ENCODE peak calls at places on chromosomes 1 and 21, in six cellular contexts. L is pancreas, A is colonic mucosa, Q is left ventricle myocardium inferior, O is IMR-90, X is fibroblast of lung. K is an unnamed sample.

GRCh38 chr1:162133566-162133965 is 64.1 kb downstream of the NOS1AP start:
- DNase-seq in L (no peak), A (no peak), Q (no peak), O (no peak), X (peak; percentile 43), K (no peak)

GRCh38 chr1:160797861-160798273 is 1.9 kb downstream of the LY9 start:
- DNase-seq in L (no peak), A (no peak), Q (no peak), O (no peak), X (no peak), K (peak; percentile 80)

GRCh38 chr21:18275740-18276139 is 31.1 kb downstream of the CHODL start:
- DNase-seq in L (no peak), A (no peak), Q (no peak), O (no peak), X (no peak), K (no peak)

GRCh38 chr1:161706483-161707347 is at the start of gene FCRLA:
- DNase-seq in L (no peak), A (no peak), Q (no peak), O (peak; percentile 97), X (peak; percentile 97), K (no peak)

GRCh38 chr1:64423526-64423925 is 46.4 kb upstream of the CACHD1 start:
- DNase-seq in L (no peak), A (no peak), Q (no peak), O (no peak), X (no peak), K (no peak)

GRCh38 chr1:227218870-227219578 is 99.3 kb downstream of the CDC42BPA start:
- DNase-seq in L (no peak), A (peak; percentile 69), Q (no peak), O (no peak), X (no peak), K (peak; percentile 55)

GRCh38 chr1:145985502-145986439 is 10.6 kb downstream of the TXNIP start:
- DNase-seq in L (peak; percentile 53), A (no peak), Q (peak; percentile 58), O (peak; percentile 73), X (peak; percentile 61), K (peak; percentile 27)

GRCh38 chr1:117810553-117810952 is 118.9 kb downstream of the GDAP2 start:
- DNase-seq in L (no peak), A (no peak), Q (no peak), O (no peak), X (no peak), K (no peak)

GRCh38 chr1:10257851-10258250 is 47.5 kb downstream of the KIF1B start:
- DNase-seq in L (no peak), A (peak; percentile 33), Q (no peak), O (no peak), X (no peak), K (no peak)

GRCh38 chr1:155961937-155962336 is 16.4 kb downstream of the ARHGEF2 start:
- DNase-seq in L (no peak), A (no peak), Q (peak; percentile 65), O (peak; percentile 97), X (peak; percentile 98), K (no peak)

GRCh38 chr1:76021816-76022215 is 52.7 kb upstream of the ST6GALNAC3 start:
- DNase-seq in L (no peak), A (no peak), Q (no peak), O (no peak), X (peak; percentile 25), K (no peak)

GRCh38 chr1:31867546-31867945 is 51.7 kb upstream of the SPOCD1 start:
- DNase-seq in L (no peak), A (no peak), Q (no peak), O (no peak), X (no peak), K (no peak)

GRCh38 chr1:225474986-225475820 is 47.4 kb upstream of the LBR start:
- DNase-seq in L (peak; percentile 84), A (peak; percentile 58), Q (peak; percentile 59), O (peak; percentile 66), X (peak; percentile 48), K (peak; percentile 68)

GRCh38 chr1:112140743-112141142 is 151.3 kb upstream of the KCND3 start:
- DNase-seq in L (no peak), A (no peak), Q (no peak), O (no peak), X (no peak), K (no peak)

GRCh38 chr1:189708674-189709073 is 769.0 kb downstream of the BRINP3 start:
- DNase-seq in L (no peak), A (no peak), Q (no peak), O (peak; percentile 25), X (peak; percentile 4), K (no peak)

GRCh38 chr1:1223891-1224290 is 7.9 kb downstream of the SDF4 start:
- DNase-seq in L (no peak), A (no peak), Q (no peak), O (no peak), X (no peak), K (no peak)

GRCh38 chr1:31422505-31423319 is 9.7 kb downstream of the SERINC2 start:
- DNase-seq in L (peak; percentile 79), A (peak; percentile 84), Q (peak; percentile 49), O (peak; percentile 90), X (peak; percentile 74), K (peak; percentile 62)

GRCh38 chr1:14693996-14694395 is 95.5 kb downstream of the KAZN start:
- DNase-seq in L (no peak), A (no peak), Q (no peak), O (no peak), X (no peak), K (no peak)

GRCh38 chr1:202349263-202349928 is 897 bp downstream of the PPP1R12B start:
- DNase-seq in L (no peak), A (no peak), Q (no peak), O (peak; percentile 78), X (peak; percentile 67), K (no peak)

GRCh38 chr21:27571706-27572105 is 604.8 kb upstream of the ADAMTS5 start:
- DNase-seq in L (no peak), A (no peak), Q (no peak), O (peak; percentile 81), X (peak; percentile 85), K (no peak)

GRCh38 chr1:201503397-201504176 is 3.3 kb downstream of the CSRP1 start:
- DNase-seq in L (peak; percentile 43), A (no peak), Q (no peak), O (peak; percentile 100), X (peak; percentile 99), K (no peak)

GRCh38 chr1:113103977-113104376 is 31.0 kb downstream of the LRIG2 start:
- DNase-seq in L (no peak), A (no peak), Q (no peak), O (no peak), X (no peak), K (no peak)

GRCh38 chr1:156444407-156445001 is 56.1 kb downstream of the MEF2D start:
- DNase-seq in L (no peak), A (no peak), Q (no peak), O (no peak), X (peak; percentile 16), K (no peak)

GRCh38 chr21:44706026-44706705 is 5.2 kb downstream of the TSPEAR start:
- DNase-seq in L (no peak), A (peak; percentile 9), Q (no peak), O (no peak), X (no peak), K (peak; percentile 40)

GRCh38 chr1:152052606-152053005 is 15.8 kb upstream of the S100A11 start:
- DNase-seq in L (peak; percentile 84), A (peak; percentile 89), Q (peak; percentile 83), O (peak; percentile 71), X (peak; percentile 63), K (peak; percentile 85)
- H3K4me1 ChIP-seq in L (peaks cover 13% of the 10 kb centered on the region), A (no peaks in the 10 kb centered on the region), Q (peaks cover 12% of the 10 kb centered on the region), O (peaks cover 5% of the 10 kb centered on the region), X (peaks cover 15% of the 10 kb centered on the region), K (peaks cover under 1% of the 10 kb centered on the region)

DNA sequence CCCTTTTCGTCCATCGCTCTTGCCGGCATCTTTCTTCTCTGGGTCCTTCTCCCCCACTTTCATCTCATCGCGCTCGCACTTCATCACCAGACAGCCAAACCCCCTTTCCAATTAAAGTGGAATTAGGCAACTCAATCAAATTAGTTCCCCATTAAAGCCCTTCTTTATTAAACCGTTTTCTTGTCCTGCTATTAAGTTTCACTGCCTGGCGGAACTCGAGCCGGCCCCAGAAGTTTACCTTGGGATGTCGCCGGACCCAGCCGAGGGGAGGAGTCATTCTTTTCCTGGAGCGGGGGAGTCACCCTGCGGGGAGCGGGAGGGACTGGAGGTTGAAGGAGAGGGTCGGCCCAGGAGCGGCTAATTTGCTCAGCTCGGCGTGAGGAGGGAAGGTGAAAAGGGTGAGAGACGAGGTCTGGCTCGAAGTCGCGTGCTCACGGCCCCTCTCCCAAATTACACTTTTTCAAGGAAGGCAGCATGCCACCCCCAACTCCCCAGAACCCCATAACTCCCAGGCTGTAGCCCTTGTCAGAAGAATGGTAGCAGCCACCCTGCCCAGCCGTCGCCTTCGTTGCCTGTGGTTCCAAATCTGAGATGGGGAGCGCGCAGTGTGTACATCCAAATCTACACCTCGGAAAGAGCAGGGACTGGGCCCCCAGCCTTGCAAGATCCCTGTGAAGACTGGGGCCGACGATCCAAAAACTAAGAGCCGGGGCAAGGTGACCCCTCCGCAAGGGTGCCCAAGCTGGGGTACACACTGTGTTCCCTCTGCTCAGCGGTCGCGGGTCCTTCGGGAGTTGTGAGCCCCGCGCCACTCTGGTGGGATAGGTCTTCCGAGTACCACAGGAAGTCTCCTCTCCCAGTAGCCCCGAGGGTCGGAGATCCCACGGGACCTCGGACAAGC is 6.4 kb downstream of the DMRTA2 start:
- DNase-seq in L (no peak), A (no peak), Q (no peak), O (no peak), X (no peak), K (no peak)
- H3K27me3 ChIP-seq in L (peaks cover 36% of the 10 kb centered on the region), A (peaks cover 75% of the 10 kb centered on the region), Q (peaks cover 100% of the 10 kb centered on the region), O (peaks cover 89% of the 10 kb centered on the region), X (peaks cover 87% of the 10 kb centered on the region), K (no peaks in the 10 kb centered on the region)

GRCh38 chr1:241266121-241266520 is 90.9 kb downstream of the RGS7 start:
- DNase-seq in L (no peak), A (no peak), Q (no peak), O (no peak), X (no peak), K (no peak)

GRCh38 chr1:241270016-241270415 is 87.0 kb downstream of the RGS7 start:
- DNase-seq in L (no peak), A (no peak), Q (no peak), O (no peak), X (no peak), K (no peak)

GRCh38 chr1:241271427-241271826 is 85.6 kb downstream of the RGS7 start:
- DNase-seq in L (no peak), A (peak; percentile 60), Q (no peak), O (no peak), X (no peak), K (peak; percentile 48)

GRCh38 chr1:241265428-241265827 is 91.6 kb downstream of the RGS7 start:
- DNase-seq in L (no peak), A (no peak), Q (no peak), O (no peak), X (no peak), K (no peak)

DNA sequence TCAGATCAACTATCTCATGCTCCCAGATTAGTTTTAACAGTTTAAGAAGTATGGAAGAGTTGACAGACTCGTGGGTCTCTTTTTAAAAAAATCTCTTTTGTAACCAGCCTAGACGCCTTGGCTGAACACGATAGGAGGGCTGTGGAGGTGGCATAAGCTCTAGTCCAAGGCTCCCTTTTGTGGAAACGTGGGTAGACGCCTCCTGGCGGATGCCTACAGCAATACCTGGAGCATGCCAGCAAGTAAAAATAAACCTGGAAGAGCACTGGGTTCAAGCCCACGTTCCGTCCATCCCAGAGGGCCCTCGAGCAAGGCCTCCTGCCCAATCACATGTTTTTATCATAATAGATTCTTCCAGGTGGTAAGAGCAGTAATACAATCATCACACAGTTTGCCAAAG is 87.9 kb downstream of the RGS7 start:
- DNase-seq in L (peak; percentile 16), A (no peak), Q (no peak), O (no peak), X (no peak), K (no peak)
- TF ChIP-seq CTCF in L (no peak), A (no peak), Q (no peak), O (no peak), X (no peak), K (no peak)

GRCh38 chr1:43975249-43975961 is 645 bp downstream of the ATP6V0B start:
- DNase-seq in L (peak; percentile 70), A (peak; percentile 84), Q (peak; percentile 64), O (no peak), X (peak; percentile 14), K (peak; percentile 75)
- H3K4me1 ChIP-seq in L (peaks cover 14% of the 10 kb centered on the region), A (peaks cover 29% of the 10 kb centered on the region), Q (peaks cover 70% of the 10 kb centered on the region), O (peaks cover 18% of the 10 kb centered on the region), X (peaks cover 12% of the 10 kb centered on the region), K (peaks cover 53% of the 10 kb centered on the region)

K was measured in Peyer's patch.